ENCODE peak calls at places on chromosomes 7 and 10, in four cellular contexts. H, J, E and Y are unnamed samples.

GRCh38 chr10:22252801-22253577 is 35.2 kb upstream of the EBLN1 start:
- DNase-seq in E (peak), J (no peak), H (peak), Y (peak)

GRCh38 chr7:111294494-111294893 is 203.6 kb downstream of the LRRN3 start:
- DNase-seq in J (no peak), H (no peak), E (no peak), Y (no peak)

GRCh38 chr10:69466689-69467088 is 15.4 kb downstream of the TSPAN15 start:
- DNase-seq in E (no peak), J (no peak), H (no peak), Y (no peak)

GRCh38 chr7:84139986-84140729 is 54.4 kb downstream of the SEMA3A start:
- DNase-seq in J (no peak), E (no peak), H (no peak), Y (no peak)

GRCh38 chr7:23443974-23444373 is 26.3 kb downstream of the IGF2BP3 start:
- DNase-seq in E (no peak), J (no peak), H (no peak), Y (no peak)

GRCh38 chr10:61897671-61898434 is 3.6 kb upstream of the ARID5B start:
- DNase-seq in E (peak), H (peak), J (peak), Y (peak)

GRCh38 chr7:23298141-23298851 is 843 bp upstream of the MALSU1 start:
- DNase-seq in H (peak), E (no peak), J (peak), Y (no peak)

GRCh38 chr7:22920664-22921063 is 93.3 kb downstream of the HYCC1 start:
- DNase-seq in J (no peak), E (no peak), H (no peak), Y (no peak)

GRCh38 chr7:13981070-13981469 is 8.4 kb downstream of the ETV1 start:
- DNase-seq in H (peak), E (no peak), J (peak), Y (no peak)

GRCh38 chr10:61628875-61629513 is 33.7 kb upstream of the CABCOCO1 start:
- DNase-seq in E (no peak), H (peak), J (peak), Y (no peak)

GRCh38 chr10:4656576-4657194 is 169.3 kb upstream of the AKR1E2 start:
- DNase-seq in E (peak), J (peak), H (peak), Y (peak)

GRCh38 chr7:46854958-46855473 is 726.9 kb downstream of the TNS3 start:
- DNase-seq in J (peak), H (no peak), E (no peak), Y (no peak)

GRCh38 chr7:24727165-24728120 is 29.8 kb downstream of the GSDME start:
- DNase-seq in J (no peak), H (peak), E (no peak), Y (no peak)

GRCh38 chr10:18145652-18146051 is 5.4 kb downstream of the CACNB2 start:
- DNase-seq in H (no peak), E (no peak), J (no peak), Y (no peak)

GRCh38 chr10:25261110-25261509 is 86.3 kb downstream of the GPR158 start:
- DNase-seq in E (no peak), H (no peak), J (no peak), Y (no peak)

GRCh38 chr7:68547181-68547580 is 1051.1 kb upstream of the AUTS2 start:
- DNase-seq in H (no peak), E (no peak), J (no peak), Y (no peak)